ENCODE peak calls at places on chromosomes 2 and 18, in seven cellular contexts. One of them, this sample, is unnamed.
A peak's percentile ranks its signal among the peaks of the same experiment; 100 is the strongest.

GRCh38 chr18:32930695-32931301 is 158.0 kb upstream of the KLHL14 start:
- DNase-seq in AG04450: peak; percentile 10
- DNase-seq in astrocyte of the cerebellum: no peak
- DNase-seq in CD4-positive, alpha-beta T cell: no peak
- DNase-seq in stomach: no peak
- DNase-seq in progenitor cell of endocrine pancreas: no peak
- DNase-seq in cardiac muscle cell: peak; percentile 68
- DNase-seq in this sample: no peak

GRCh38 chr2:37342636-37343211 is 1.7 kb upstream of the QPCT start:
- DNase-seq in AG04450: no peak
- DNase-seq in astrocyte of the cerebellum: no peak
- DNase-seq in CD4-positive, alpha-beta T cell: no peak
- DNase-seq in stomach: no peak
- DNase-seq in progenitor cell of endocrine pancreas: no peak
- DNase-seq in cardiac muscle cell: peak; percentile 17
- DNase-seq in this sample: no peak

GRCh38 chr2:64474200-64474630 is 20.3 kb downstream of the LGALSL start:
- DNase-seq in AG04450: no peak
- DNase-seq in astrocyte of the cerebellum: no peak
- DNase-seq in CD4-positive, alpha-beta T cell: no peak
- DNase-seq in stomach: no peak
- DNase-seq in progenitor cell of endocrine pancreas: no peak
- DNase-seq in cardiac muscle cell: no peak
- DNase-seq in this sample: no peak

GRCh38 chr2:31384351-31384750 is 30.2 kb downstream of the XDH start:
- DNase-seq in AG04450: peak; percentile 82
- DNase-seq in astrocyte of the cerebellum: peak; percentile 86
- DNase-seq in CD4-positive, alpha-beta T cell: no peak
- DNase-seq in stomach: no peak
- DNase-seq in progenitor cell of endocrine pancreas: no peak
- DNase-seq in cardiac muscle cell: peak; percentile 90
- DNase-seq in this sample: no peak

GRCh38 chr2:30109856-30110255 is 37.0 kb upstream of the YPEL5 start:
- DNase-seq in AG04450: no peak
- DNase-seq in astrocyte of the cerebellum: no peak
- DNase-seq in CD4-positive, alpha-beta T cell: no peak
- DNase-seq in stomach: no peak
- DNase-seq in progenitor cell of endocrine pancreas: no peak
- DNase-seq in cardiac muscle cell: no peak
- DNase-seq in this sample: no peak

GRCh38 chr2:176188218-176188968 is at the start of gene HOXD1:
- DNase-seq in AG04450: no peak
- DNase-seq in astrocyte of the cerebellum: no peak
- DNase-seq in CD4-positive, alpha-beta T cell: no peak
- DNase-seq in stomach: no peak
- DNase-seq in progenitor cell of endocrine pancreas: no peak
- DNase-seq in cardiac muscle cell: no peak
- DNase-seq in this sample: no peak

GRCh38 chr2:231713738-231714638 is 5.7 kb downstream of the PTMA start:
- DNase-seq in AG04450: peak; percentile 72
- DNase-seq in astrocyte of the cerebellum: peak; percentile 77
- DNase-seq in CD4-positive, alpha-beta T cell: peak; percentile 89
- DNase-seq in stomach: peak; percentile 94
- DNase-seq in progenitor cell of endocrine pancreas: peak; percentile 74
- DNase-seq in cardiac muscle cell: peak; percentile 95
- DNase-seq in this sample: peak; percentile 91

GRCh38 chr2:161237397-161238263 is 70.6 kb upstream of the PSMD14 start:
- DNase-seq in AG04450: no peak
- DNase-seq in astrocyte of the cerebellum: no peak
- DNase-seq in CD4-positive, alpha-beta T cell: peak; percentile 56
- DNase-seq in stomach: peak; percentile 49
- DNase-seq in progenitor cell of endocrine pancreas: peak; percentile 18
- DNase-seq in cardiac muscle cell: peak; percentile 58
- DNase-seq in this sample: no peak

GRCh38 chr18:59767732-59768131 is 70.5 kb upstream of the CCBE1 start:
- DNase-seq in AG04450: no peak
- DNase-seq in astrocyte of the cerebellum: no peak
- DNase-seq in CD4-positive, alpha-beta T cell: no peak
- DNase-seq in stomach: no peak
- DNase-seq in progenitor cell of endocrine pancreas: no peak
- DNase-seq in cardiac muscle cell: peak; percentile 52
- DNase-seq in this sample: no peak

GRCh38 chr2:38269421-38269820 is 107.7 kb downstream of the ATL2 start:
- DNase-seq in AG04450: no peak
- DNase-seq in astrocyte of the cerebellum: no peak
- DNase-seq in CD4-positive, alpha-beta T cell: no peak
- DNase-seq in stomach: no peak
- DNase-seq in progenitor cell of endocrine pancreas: no peak
- DNase-seq in cardiac muscle cell: no peak
- DNase-seq in this sample: no peak

GRCh38 chr2:191622374-191623320 is 55.3 kb upstream of the NABP1 start:
- DNase-seq in AG04450: no peak
- DNase-seq in astrocyte of the cerebellum: no peak
- DNase-seq in CD4-positive, alpha-beta T cell: no peak
- DNase-seq in stomach: no peak
- DNase-seq in progenitor cell of endocrine pancreas: no peak
- DNase-seq in cardiac muscle cell: no peak
- DNase-seq in this sample: no peak

GRCh38 chr2:65382776-65383357 is 49.5 kb downstream of the SPRED2 start:
- DNase-seq in AG04450: peak; percentile 82
- DNase-seq in astrocyte of the cerebellum: peak; percentile 56
- DNase-seq in CD4-positive, alpha-beta T cell: peak; percentile 71
- DNase-seq in stomach: peak; percentile 87
- DNase-seq in progenitor cell of endocrine pancreas: no peak
- DNase-seq in cardiac muscle cell: peak; percentile 87
- DNase-seq in this sample: peak; percentile 81

GRCh38 chr2:145186303-145186702 is 666.4 kb upstream of the ZEB2 start:
- DNase-seq in AG04450: no peak
- DNase-seq in astrocyte of the cerebellum: no peak
- DNase-seq in CD4-positive, alpha-beta T cell: no peak
- DNase-seq in stomach: no peak
- DNase-seq in progenitor cell of endocrine pancreas: no peak
- DNase-seq in cardiac muscle cell: no peak
- DNase-seq in this sample: no peak

GRCh38 chr2:79770926-79771325 is 258.1 kb downstream of the CTNNA2 start:
- DNase-seq in AG04450: no peak
- DNase-seq in astrocyte of the cerebellum: no peak
- DNase-seq in CD4-positive, alpha-beta T cell: no peak
- DNase-seq in stomach: no peak
- DNase-seq in progenitor cell of endocrine pancreas: no peak
- DNase-seq in cardiac muscle cell: no peak
- DNase-seq in this sample: no peak

GRCh38 chr2:122358729-122359128 is 603.3 kb downstream of the TSN start:
- DNase-seq in AG04450: no peak
- DNase-seq in astrocyte of the cerebellum: no peak
- DNase-seq in CD4-positive, alpha-beta T cell: no peak
- DNase-seq in stomach: no peak
- DNase-seq in progenitor cell of endocrine pancreas: no peak
- DNase-seq in cardiac muscle cell: no peak
- DNase-seq in this sample: no peak

GRCh38 chr2:232388324-232388891 is 9.9 kb downstream of the ALPP start:
- DNase-seq in AG04450: no peak
- DNase-seq in astrocyte of the cerebellum: no peak
- DNase-seq in CD4-positive, alpha-beta T cell: no peak
- DNase-seq in stomach: no peak
- DNase-seq in progenitor cell of endocrine pancreas: no peak
- DNase-seq in cardiac muscle cell: no peak
- DNase-seq in this sample: no peak

GRCh38 chr2:141331127-141331526 is 799.7 kb downstream of the LRP1B start:
- DNase-seq in AG04450: no peak
- DNase-seq in astrocyte of the cerebellum: peak; percentile 23
- DNase-seq in CD4-positive, alpha-beta T cell: no peak
- DNase-seq in stomach: no peak
- DNase-seq in progenitor cell of endocrine pancreas: no peak
- DNase-seq in cardiac muscle cell: peak; percentile 65
- DNase-seq in this sample: no peak

GRCh38 chr18:58196164-58196563 is 152.1 kb downstream of the NEDD4L start:
- DNase-seq in AG04450: no peak
- DNase-seq in astrocyte of the cerebellum: no peak
- DNase-seq in CD4-positive, alpha-beta T cell: no peak
- DNase-seq in stomach: no peak
- DNase-seq in progenitor cell of endocrine pancreas: no peak
- DNase-seq in cardiac muscle cell: no peak
- DNase-seq in this sample: no peak

GRCh38 chr2:145431181-145431951 is 911.4 kb upstream of the ZEB2 start:
- DNase-seq in AG04450: no peak
- DNase-seq in astrocyte of the cerebellum: no peak
- DNase-seq in CD4-positive, alpha-beta T cell: no peak
- DNase-seq in stomach: no peak
- DNase-seq in progenitor cell of endocrine pancreas: no peak
- DNase-seq in cardiac muscle cell: peak; percentile 9
- DNase-seq in this sample: no peak

GRCh38 chr18:26546170-26546874 is 2.0 kb downstream of the KCTD1 start:
- DNase-seq in AG04450: no peak
- DNase-seq in astrocyte of the cerebellum: no peak
- DNase-seq in CD4-positive, alpha-beta T cell: no peak
- DNase-seq in stomach: no peak
- DNase-seq in progenitor cell of endocrine pancreas: no peak
- DNase-seq in cardiac muscle cell: no peak
- DNase-seq in this sample: no peak

GRCh38 chr2:230757476-230757875 is 44.8 kb downstream of the CAB39 start:
- DNase-seq in AG04450: no peak
- DNase-seq in astrocyte of the cerebellum: no peak
- DNase-seq in CD4-positive, alpha-beta T cell: no peak
- DNase-seq in stomach: no peak
- DNase-seq in progenitor cell of endocrine pancreas: no peak
- DNase-seq in cardiac muscle cell: peak; percentile 85
- DNase-seq in this sample: no peak

GRCh38 chr2:19098467-19099160 is 259.8 kb downstream of the OSR1 start:
- DNase-seq in AG04450: no peak
- DNase-seq in astrocyte of the cerebellum: no peak
- DNase-seq in CD4-positive, alpha-beta T cell: no peak
- DNase-seq in stomach: no peak
- DNase-seq in progenitor cell of endocrine pancreas: no peak
- DNase-seq in cardiac muscle cell: no peak
- DNase-seq in this sample: no peak

GRCh38 chr2:155708052-155708451 is 624.5 kb downstream of the NR4A2 start:
- DNase-seq in AG04450: no peak
- DNase-seq in astrocyte of the cerebellum: no peak
- DNase-seq in CD4-positive, alpha-beta T cell: no peak
- DNase-seq in stomach: no peak
- DNase-seq in progenitor cell of endocrine pancreas: no peak
- DNase-seq in cardiac muscle cell: no peak
- DNase-seq in this sample: no peak
- TF ChIP-seq CTCF in AG04450: no peak
- TF ChIP-seq CTCF in astrocyte of the cerebellum: no peak
- TF ChIP-seq CTCF in CD4-positive, alpha-beta T cell: no peak
- TF ChIP-seq CTCF in stomach: no peak
- TF ChIP-seq CTCF in progenitor cell of endocrine pancreas: no peak
- TF ChIP-seq CTCF in cardiac muscle cell: no peak
- TF ChIP-seq CTCF in this sample: no peak

GRCh38 chr2:34112161-34112560 is 513.1 kb upstream of the FAM98A start:
- DNase-seq in AG04450: no peak
- DNase-seq in astrocyte of the cerebellum: no peak
- DNase-seq in CD4-positive, alpha-beta T cell: no peak
- DNase-seq in stomach: no peak
- DNase-seq in progenitor cell of endocrine pancreas: no peak
- DNase-seq in cardiac muscle cell: no peak
- DNase-seq in this sample: no peak
- TF ChIP-seq CTCF in AG04450: no peak
- TF ChIP-seq CTCF in astrocyte of the cerebellum: no peak
- TF ChIP-seq CTCF in CD4-positive, alpha-beta T cell: no peak
- TF ChIP-seq CTCF in stomach: no peak
- TF ChIP-seq CTCF in progenitor cell of endocrine pancreas: no peak
- TF ChIP-seq CTCF in cardiac muscle cell: no peak
- TF ChIP-seq CTCF in this sample: no peak

GRCh38 chr2:219177594-219178376 is at the start of gene RETREG2:
- DNase-seq in AG04450: peak; percentile 62
- DNase-seq in astrocyte of the cerebellum: peak; percentile 59
- DNase-seq in CD4-positive, alpha-beta T cell: peak; percentile 75
- DNase-seq in stomach: peak; percentile 87
- DNase-seq in progenitor cell of endocrine pancreas: peak; percentile 81
- DNase-seq in cardiac muscle cell: peak; percentile 94
- DNase-seq in this sample: peak; percentile 87

GRCh38 chr2:219179601-219180465 is 1.8 kb downstream of the RETREG2 start:
- DNase-seq in AG04450: no peak
- DNase-seq in astrocyte of the cerebellum: no peak
- DNase-seq in CD4-positive, alpha-beta T cell: no peak
- DNase-seq in stomach: no peak
- DNase-seq in progenitor cell of endocrine pancreas: no peak
- DNase-seq in cardiac muscle cell: no peak
- DNase-seq in this sample: no peak

GRCh38 chr2:219180961-219181360 is 2.9 kb downstream of the RETREG2 start:
- DNase-seq in AG04450: no peak
- DNase-seq in astrocyte of the cerebellum: no peak
- DNase-seq in CD4-positive, alpha-beta T cell: no peak
- DNase-seq in stomach: no peak
- DNase-seq in progenitor cell of endocrine pancreas: no peak
- DNase-seq in cardiac muscle cell: no peak
- DNase-seq in this sample: no peak

GRCh38 chr2:219176818-219177593 is at the start of gene CNPPD1:
- DNase-seq in AG04450: no peak
- DNase-seq in astrocyte of the cerebellum: no peak
- DNase-seq in CD4-positive, alpha-beta T cell: peak; percentile 79
- DNase-seq in stomach: peak; percentile 93
- DNase-seq in progenitor cell of endocrine pancreas: peak; percentile 73
- DNase-seq in cardiac muscle cell: peak; percentile 83
- DNase-seq in this sample: peak; percentile 87

DNA sequence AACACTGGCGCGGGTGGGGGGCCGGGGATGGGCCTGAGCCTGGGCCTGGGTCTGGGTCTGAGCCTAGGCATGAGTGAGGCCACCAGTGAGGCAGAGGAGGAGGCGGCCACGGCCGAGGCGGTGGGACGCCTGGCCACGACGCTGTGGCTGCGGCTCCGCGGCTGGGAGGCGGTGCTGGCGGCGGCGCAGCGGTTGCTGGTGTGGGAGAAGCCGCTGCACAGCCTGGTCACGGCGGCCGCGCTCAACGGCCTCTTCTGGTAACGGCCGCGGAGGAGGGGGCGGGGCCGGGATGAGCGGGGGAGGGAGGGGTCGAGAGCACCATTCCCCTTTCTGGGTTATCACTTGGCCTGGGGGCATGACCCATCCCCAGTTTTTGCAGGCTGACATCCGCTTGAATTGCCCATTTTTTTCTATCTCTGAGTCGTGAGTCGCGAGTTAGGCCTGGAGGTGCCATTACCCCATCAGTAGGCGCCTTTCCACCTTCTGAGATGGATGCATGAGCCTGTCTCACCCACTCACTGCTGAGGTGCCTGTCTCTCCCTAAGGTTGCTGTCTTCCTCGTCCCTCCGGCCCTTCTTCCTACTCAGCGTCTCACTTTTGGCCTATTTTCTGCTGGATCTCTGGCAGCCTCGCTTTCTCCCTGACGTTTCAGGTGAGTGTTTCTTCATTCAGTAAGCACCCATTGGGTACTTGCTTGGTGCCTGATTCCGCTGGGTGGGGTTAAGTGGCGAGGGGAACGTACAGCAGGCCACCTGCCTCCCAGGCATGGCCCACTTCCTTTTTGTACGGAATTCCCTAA is 501 bp downstream of the RETREG2 start:
- DNase-seq in AG04450: no peak
- DNase-seq in astrocyte of the cerebellum: no peak
- DNase-seq in CD4-positive, alpha-beta T cell: peak; percentile 16
- DNase-seq in stomach: peak; percentile 50
- DNase-seq in progenitor cell of endocrine pancreas: no peak
- DNase-seq in cardiac muscle cell: peak; percentile 47
- DNase-seq in this sample: peak; percentile 74
- TF ChIP-seq CTCF in AG04450: no peak
- TF ChIP-seq CTCF in astrocyte of the cerebellum: no peak
- TF ChIP-seq CTCF in CD4-positive, alpha-beta T cell: no peak
- TF ChIP-seq CTCF in stomach: no peak
- TF ChIP-seq CTCF in progenitor cell of endocrine pancreas: no peak
- TF ChIP-seq CTCF in cardiac muscle cell: no peak
- TF ChIP-seq CTCF in this sample: no peak

GRCh38 chr2:182650704-182651103 is 65.4 kb upstream of the DNAJC10 start:
- DNase-seq in AG04450: no peak
- DNase-seq in astrocyte of the cerebellum: peak; percentile 49
- DNase-seq in CD4-positive, alpha-beta T cell: no peak
- DNase-seq in stomach: no peak
- DNase-seq in progenitor cell of endocrine pancreas: no peak
- DNase-seq in cardiac muscle cell: peak; percentile 86
- DNase-seq in this sample: no peak
- TF ChIP-seq CTCF in AG04450: peak; percentile 48
- TF ChIP-seq CTCF in astrocyte of the cerebellum: peak; percentile 17
- TF ChIP-seq CTCF in CD4-positive, alpha-beta T cell: peak; percentile 36
- TF ChIP-seq CTCF in stomach: no peak
- TF ChIP-seq CTCF in progenitor cell of endocrine pancreas: peak; percentile 59
- TF ChIP-seq CTCF in cardiac muscle cell: peak; percentile 33
- TF ChIP-seq CTCF in this sample: peak; percentile 80